ENCODE peak calls at places on chromosome 1, in eight cellular contexts. G is AG04450, M is RWPE2, L is astrocyte, I is H9, J is progenitor cell of endocrine pancreas, E is IMR-90, S is thoracic aorta. W is an unnamed sample.

GRCh38 chr1:219120625-219121544 is 52.8 kb upstream of the LYPLAL1 start:
- DNase-seq in G (peak; percentile 83), M (no peak), L (peak; percentile 83), I (no peak), J (no peak), E (peak; percentile 91), S (no peak), W (no peak)

GRCh38 chr1:223246468-223246867 is 103.4 kb upstream of the TLR5 start:
- DNase-seq in G (no peak), M (no peak), L (no peak), I (peak; percentile 8), J (no peak), E (no peak), S (no peak), W (no peak)

GRCh38 chr1:229943148-229943714 is 123.8 kb upstream of the GALNT2 start:
- DNase-seq in G (no peak), M (no peak), L (no peak), I (no peak), J (no peak), E (no peak), S (no peak), W (no peak)

GRCh38 chr1:205949753-205950152 is 6.5 kb upstream of the SLC26A9 start:
- DNase-seq in G (no peak), M (no peak), L (no peak), I (no peak), J (no peak), E (no peak), S (no peak), W (no peak)

GRCh38 chr1:156912861-156913808 is 7.3 kb upstream of the LRRC71 start:
- DNase-seq in G (no peak), M (no peak), L (no peak), I (peak; percentile 69), J (no peak), E (no peak), S (no peak), W (peak; percentile 47)

GRCh38 chr1:100152271-100152670 is 19.3 kb downstream of the TRMT13 start:
- DNase-seq in G (no peak), M (no peak), L (no peak), I (no peak), J (no peak), E (no peak), S (no peak), W (no peak)

GRCh38 chr1:186957339-186957738 is 128.6 kb downstream of the PLA2G4A start:
- DNase-seq in G (no peak), M (no peak), L (no peak), I (no peak), J (no peak), E (peak; percentile 15), S (no peak), W (no peak)

GRCh38 chr1:64743954-64744491 is 852 bp upstream of the RAVER2 start:
- DNase-seq in G (no peak), M (no peak), L (no peak), I (no peak), J (no peak), E (no peak), S (no peak), W (no peak)

GRCh38 chr1:62286778-62287224 is 32.4 kb downstream of the KANK4 start:
- DNase-seq in G (no peak), M (no peak), L (no peak), I (peak; percentile 72), J (no peak), E (no peak), S (no peak), W (no peak)

GRCh38 chr1:243708210-243708609 is 141.8 kb downstream of the AKT3 start:
- DNase-seq in G (no peak), M (no peak), L (no peak), I (no peak), J (no peak), E (no peak), S (no peak), W (no peak)

GRCh38 chr1:197915797-197916686 is 1.1 kb upstream of the LHX9 start:
- DNase-seq in G (no peak), M (peak; percentile 75), L (peak; percentile 30), I (peak; percentile 90), J (peak; percentile 55), E (peak; percentile 61), S (no peak), W (peak; percentile 92)

GRCh38 chr1:53066941-53067738 is 5.1 kb downstream of the PODN start:
- DNase-seq in G (no peak), M (no peak), L (no peak), I (no peak), J (no peak), E (no peak), S (no peak), W (no peak)
- TF ChIP-seq CTCF in G (no peak), M (no peak), L (no peak), I (no peak), J (no peak), E (no peak), S (no peak), W (no peak)

DNA sequence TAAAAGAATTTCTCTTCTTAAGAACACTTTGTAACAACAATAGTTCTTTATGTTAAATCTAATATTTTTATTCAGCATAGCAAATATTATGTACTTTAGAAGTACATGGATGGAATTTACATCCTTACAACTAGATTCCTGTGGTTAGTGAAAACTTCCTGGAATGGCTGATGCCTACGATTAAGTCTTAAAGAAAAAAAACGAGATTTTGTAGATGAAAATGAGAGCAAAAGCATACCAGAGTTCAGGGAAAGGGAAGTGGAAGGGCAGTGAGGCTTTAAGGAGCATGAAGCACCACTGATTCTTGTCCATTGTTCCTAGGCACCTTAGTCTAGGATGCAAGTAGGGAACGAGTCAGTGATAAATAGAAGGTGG is 26.7 kb downstream of the CFH start:
- DNase-seq in G (peak; percentile 16), M (no peak), L (peak; percentile 84), I (no peak), J (no peak), E (peak; percentile 81), S (no peak), W (no peak)
- TF ChIP-seq CTCF in G (no peak), M (no peak), L (no peak), I (no peak), J (no peak), E (no peak), S (no peak), W (no peak)

DNA sequence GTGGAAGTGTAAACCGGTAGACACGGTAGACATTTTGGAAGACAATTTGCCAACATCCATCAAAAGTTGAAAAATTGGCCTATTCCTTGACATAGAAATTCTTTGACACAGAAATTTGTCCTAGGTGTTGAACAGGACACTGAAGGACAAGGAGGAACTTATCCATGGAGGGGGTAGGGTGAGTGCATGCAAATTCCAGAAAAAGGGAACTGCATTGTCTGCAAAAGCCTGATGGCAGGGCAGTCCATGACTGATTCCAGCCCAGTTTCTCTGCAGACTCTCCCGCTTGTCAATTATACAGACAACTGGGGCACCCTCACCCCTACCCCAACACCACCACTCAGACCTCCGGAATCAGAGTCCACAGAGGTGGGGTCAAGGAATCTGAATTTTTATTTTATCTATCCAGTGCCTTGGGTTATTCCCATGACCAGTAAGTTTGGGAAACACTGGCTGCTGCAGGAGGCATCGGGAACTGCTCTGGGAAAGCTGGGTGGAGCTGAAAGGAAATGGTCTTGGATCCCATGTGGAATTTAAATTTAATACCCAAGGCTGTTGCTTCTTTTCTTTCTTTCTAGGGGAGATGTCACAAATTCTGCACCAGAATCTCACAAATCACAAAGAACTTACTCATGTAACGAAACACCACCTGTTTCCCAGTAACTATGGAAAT is 103.3 kb upstream of the SLC45A1 start:
- DNase-seq in G (no peak), M (no peak), L (no peak), I (peak; percentile 49), J (no peak), E (no peak), S (no peak), W (no peak)
- TF ChIP-seq CTCF in G (peak; percentile 11), M (no peak), L (no peak), I (no peak), J (no peak), E (peak; percentile 10), S (no peak), W (no peak)

DNA sequence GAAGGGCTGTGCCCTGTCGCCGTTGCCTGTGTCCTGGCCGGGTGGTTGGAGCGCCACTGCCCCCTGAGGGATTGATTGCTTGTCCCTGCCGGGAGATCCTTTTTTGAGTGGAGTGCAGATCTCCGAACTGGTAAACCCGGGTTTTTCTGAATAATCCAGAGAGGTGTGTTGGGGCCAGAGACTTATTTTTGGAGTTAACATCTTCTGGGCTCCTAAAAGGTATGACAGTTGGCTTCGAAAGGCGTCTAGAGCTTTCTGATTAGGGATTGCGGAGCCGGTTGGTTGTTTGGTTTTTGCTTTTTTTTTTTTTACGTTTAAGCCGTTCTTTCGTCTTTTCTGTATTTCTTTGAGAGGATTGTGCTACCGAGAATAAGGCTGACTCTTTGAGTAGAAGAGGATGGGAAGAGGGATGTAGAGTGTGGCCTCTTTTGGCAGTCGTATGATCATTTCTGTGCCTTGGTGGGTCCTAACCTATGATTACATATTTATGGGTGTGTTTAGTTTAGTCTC is 756 bp downstream of the RLF start:
- DNase-seq in G (no peak), M (no peak), L (no peak), I (no peak), J (no peak), E (peak; percentile 4), S (no peak), W (no peak)
- TF ChIP-seq CTCF in G (peak; percentile 7), M (no peak), L (no peak), I (no peak), J (no peak), E (no peak), S (no peak), W (no peak)

GRCh38 chr1:245322673-245323072 is 167.9 kb downstream of the KIF26B start:
- DNase-seq in G (no peak), M (no peak), L (peak; percentile 54), I (no peak), J (no peak), E (no peak), S (no peak), W (no peak)
- TF ChIP-seq CTCF in G (no peak), M (peak; percentile 23), L (no peak), I (no peak), J (no peak), E (no peak), S (no peak), W (no peak)

DNA sequence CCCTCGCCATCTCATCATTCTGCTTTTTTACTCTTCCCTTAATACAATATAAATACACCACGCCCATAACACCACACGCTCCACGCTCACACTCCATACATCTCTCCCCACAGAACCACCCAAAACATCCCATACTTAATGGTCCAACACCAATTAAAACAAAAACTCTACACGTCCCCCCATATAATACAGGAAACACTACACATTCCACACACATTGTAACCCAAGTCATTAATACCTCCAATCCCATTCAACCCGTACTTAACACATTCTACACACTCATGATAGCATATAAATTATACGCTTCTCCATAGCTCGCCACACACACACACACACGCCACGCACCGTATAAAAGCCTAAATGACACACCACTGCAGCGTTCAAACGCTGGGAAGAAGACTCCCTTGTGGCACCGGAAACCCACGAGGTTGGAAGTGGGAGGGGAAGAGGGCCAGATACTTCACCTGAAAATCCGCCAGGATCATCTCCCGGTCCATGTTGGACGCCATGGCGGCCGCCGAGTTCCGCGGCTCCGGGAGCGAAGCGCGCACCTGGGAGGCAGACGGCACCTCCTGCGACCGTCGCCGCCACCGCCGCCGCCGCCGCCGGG is 659 bp downstream of the FAF1 start:
- DNase-seq in G (no peak), M (no peak), L (peak; percentile 45), I (no peak), J (no peak), E (peak; percentile 37), S (no peak), W (no peak)
- TF ChIP-seq CTCF in G (no peak), M (no peak), L (no peak), I (no peak), J (no peak), E (no peak), S (no peak), W (no peak)

GRCh38 chr1:166813508-166814223 is 25.6 kb upstream of the POGK start:
- DNase-seq in G (no peak), M (no peak), L (no peak), I (no peak), J (no peak), E (no peak), S (no peak), W (no peak)
- TF ChIP-seq CTCF in G (no peak), M (no peak), L (no peak), I (no peak), J (no peak), E (no peak), S (no peak), W (no peak)